ENCODE peak calls at places on chromosomes 4 and X, in eight cellular contexts. P is left ventricle myocardium inferior, Y is lower leg skin, E is nephron progenitor cell, T is WERI-Rb-1, D is A549, J is transverse colon, B is suprapubic skin. O is an unnamed sample.

GRCh38 chr4:56677673-56678072 is 3.4 kb downstream of the HOPX start:
- DNase-seq in P (no peak), Y (no peak), E (no peak), T (no peak), D (no peak), J (no peak), B (no peak), O (no peak)

GRCh38 chr4:127782025-127782274 is 172 bp upstream of the HSPA4L start:
- DNase-seq in P (peak), Y (peak), E (peak), T (peak), D (peak), J (peak), B (no peak), O (peak)

GRCh38 chrX:46577116-46578005 is 3.8 kb downstream of the CHST7 start:
- DNase-seq in P (no peak), Y (no peak), E (no peak), T (no peak), D (no peak), J (no peak), B (no peak), O (peak)

GRCh38 chr4:86035688-86036087 is 324.2 kb downstream of the MAPK10 start:
- DNase-seq in P (no peak), Y (no peak), E (no peak), T (no peak), D (no peak), J (no peak), B (no peak), O (peak)

GRCh38 chr4:9825049-9825448 is 43.6 kb downstream of the DRD5 start:
- DNase-seq in P (no peak), Y (no peak), E (no peak), T (no peak), D (no peak), J (no peak), B (no peak), O (no peak)

GRCh38 chr4:52693492-52693891 is 34.4 kb upstream of the USP46 start:
- DNase-seq in P (no peak), Y (no peak), E (no peak), T (no peak), D (no peak), J (no peak), B (no peak), O (no peak)

GRCh38 chrX:96685205-96686099 is 810 bp downstream of the DIAPH2 start:
- DNase-seq in P (peak), Y (peak), E (peak), T (peak), D (no peak), J (peak), B (peak), O (peak)

GRCh38 chr4:26854701-26855100 is 5.9 kb upstream of the STIM2 start:
- DNase-seq in P (no peak), Y (no peak), E (no peak), T (no peak), D (no peak), J (no peak), B (no peak), O (no peak)

GRCh38 chr4:141636771-141637460 is 533 bp downstream of the IL15 start:
- DNase-seq in P (peak), Y (no peak), E (peak), T (peak), D (peak), J (peak), B (no peak), O (peak)

DNA sequence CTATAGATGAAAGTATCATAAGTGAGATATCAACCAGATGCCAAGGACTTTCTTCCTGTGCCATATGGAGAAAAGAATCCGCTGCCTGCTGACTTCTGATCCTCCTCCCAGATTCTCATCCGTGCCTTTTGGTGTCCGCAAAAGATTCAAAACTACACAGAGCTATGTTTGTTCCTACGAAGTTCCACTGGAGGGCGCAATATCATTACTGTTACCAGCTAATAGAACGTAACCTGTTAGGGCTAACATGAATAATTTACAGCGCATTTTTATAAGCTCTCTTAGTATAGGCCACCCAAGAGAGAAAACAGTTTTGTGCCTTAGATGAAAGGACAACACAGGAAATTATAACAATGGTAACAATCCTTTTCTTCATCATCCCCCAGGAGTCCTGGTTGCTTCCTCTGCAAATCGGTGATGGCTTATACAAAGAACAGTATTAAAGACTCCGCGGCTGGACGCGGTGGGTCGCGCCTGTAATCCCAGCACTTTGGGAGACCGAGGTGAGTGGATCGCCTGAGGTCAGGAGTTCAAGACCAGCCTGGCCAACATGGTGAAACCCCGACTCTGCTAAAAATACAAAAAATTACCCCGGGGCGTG is 22.8 kb upstream of the CENPVL3 start:
- DNase-seq in P (no peak), Y (no peak), E (peak), T (no peak), D (peak), J (no peak), B (no peak), O (peak)
- TF ChIP-seq CTCF in P (peak), Y (no peak), E (peak), T (peak), D (peak), J (peak), B (no peak), O (peak)

GRCh38 chr4:3418029-3418762 is 23.6 kb upstream of the HGFAC start:
- DNase-seq in P (peak), Y (no peak), E (no peak), T (peak), D (no peak), J (no peak), B (peak), O (no peak)
- TF ChIP-seq CTCF in P (no peak), Y (no peak), E (no peak), T (peak), D (peak), J (no peak), B (no peak), O (no peak)

DNA sequence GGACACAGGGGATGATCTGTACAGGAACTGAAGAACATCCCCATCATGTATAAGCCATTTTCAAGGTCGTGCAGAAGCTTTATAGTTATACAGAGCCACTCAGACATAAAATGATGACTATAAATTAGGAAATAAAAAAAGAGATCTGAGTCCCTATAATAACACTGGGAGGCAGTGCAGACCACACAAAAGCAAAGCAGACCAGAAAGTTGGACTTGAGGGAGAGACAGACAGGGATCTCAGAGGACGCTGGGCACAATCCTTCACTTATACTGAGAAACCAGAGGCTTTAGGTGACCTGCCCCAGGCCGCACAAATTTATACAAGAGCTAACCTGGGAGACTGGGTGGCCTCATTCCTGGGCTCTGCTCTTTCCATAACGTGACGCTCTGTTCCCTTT is 70.5 kb downstream of the HADH start:
- DNase-seq in P (no peak), Y (no peak), E (no peak), T (peak), D (peak), J (no peak), B (no peak), O (peak)
- TF ChIP-seq CTCF in P (peak), Y (no peak), E (no peak), T (peak), D (peak), J (no peak), B (no peak), O (peak)

GRCh38 chrX:94830717-94831116 is 1156.7 kb downstream of the FAM133A start:
- DNase-seq in P (no peak), Y (no peak), E (no peak), T (no peak), D (no peak), J (no peak), B (no peak), O (no peak)

GRCh38 chrX:94834226-94834625 is 1160.2 kb downstream of the FAM133A start:
- DNase-seq in P (no peak), Y (no peak), E (no peak), T (no peak), D (no peak), J (no peak), B (no peak), O (no peak)

GRCh38 chrX:94831364-94831763 is 1157.4 kb downstream of the FAM133A start:
- DNase-seq in P (no peak), Y (no peak), E (no peak), T (no peak), D (no peak), J (no peak), B (no peak), O (no peak)
- TF ChIP-seq CTCF in P (peak), Y (no peak), E (peak), T (peak), D (peak), J (no peak), B (no peak), O (peak)